ENCODE peak calls at places on chromosomes 7 and 10, in six cellular contexts. One of them, this sample, is unnamed.

GRCh38 chr7:39950473-39951155 is 558 bp downstream of the CDK13 start:
- DNase-seq in mesothelial cell of epicardium: peak; percentile 31
- DNase-seq in body of pancreas: peak; percentile 50
- DNase-seq in Calu3: peak; percentile 69
- DNase-seq in epithelial cell of esophagus: peak; percentile 53
- DNase-seq in fibroblast of lung: peak; percentile 48
- DNase-seq in this sample: peak; percentile 72

GRCh38 chr10:101230185-101230917 is 1.1 kb upstream of the LBX1 start:
- DNase-seq in Calu3: no peak
- DNase-seq in body of pancreas: no peak
- DNase-seq in mesothelial cell of epicardium: no peak
- DNase-seq in fibroblast of lung: no peak
- DNase-seq in epithelial cell of esophagus: no peak
- DNase-seq in this sample: no peak

GRCh38 chr7:85204061-85204460 is 17.2 kb upstream of the SEMA3D start:
- DNase-seq in mesothelial cell of epicardium: no peak
- DNase-seq in body of pancreas: no peak
- DNase-seq in epithelial cell of esophagus: no peak
- DNase-seq in Calu3: no peak
- DNase-seq in fibroblast of lung: no peak
- DNase-seq in this sample: no peak

GRCh38 chr7:28280516-28280915 is 99.9 kb upstream of the JAZF1 start:
- DNase-seq in Calu3: no peak
- DNase-seq in mesothelial cell of epicardium: no peak
- DNase-seq in body of pancreas: no peak
- DNase-seq in fibroblast of lung: no peak
- DNase-seq in epithelial cell of esophagus: no peak
- DNase-seq in this sample: no peak

GRCh38 chr10:90751107-90751997 is 106.5 kb downstream of the HTR7 start:
- DNase-seq in body of pancreas: peak; percentile 48
- DNase-seq in Calu3: peak; percentile 46
- DNase-seq in mesothelial cell of epicardium: no peak
- DNase-seq in fibroblast of lung: peak; percentile 38
- DNase-seq in epithelial cell of esophagus: peak; percentile 70
- DNase-seq in this sample: no peak

GRCh38 chr10:6621536-6621935 is 41.5 kb upstream of the PRKCQ start:
- DNase-seq in epithelial cell of esophagus: peak; percentile 45
- DNase-seq in mesothelial cell of epicardium: no peak
- DNase-seq in Calu3: no peak
- DNase-seq in fibroblast of lung: peak; percentile 35
- DNase-seq in body of pancreas: no peak
- DNase-seq in this sample: no peak

GRCh38 chr7:39910108-39910869 is 39.8 kb upstream of the CDK13 start:
- DNase-seq in fibroblast of lung: peak; percentile 39
- DNase-seq in Calu3: peak; percentile 47
- DNase-seq in body of pancreas: no peak
- DNase-seq in epithelial cell of esophagus: no peak
- DNase-seq in mesothelial cell of epicardium: no peak
- DNase-seq in this sample: no peak

GRCh38 chr7:50155755-50156154 is 62.7 kb upstream of the ZPBP start:
- DNase-seq in body of pancreas: no peak
- DNase-seq in Calu3: no peak
- DNase-seq in mesothelial cell of epicardium: no peak
- DNase-seq in epithelial cell of esophagus: no peak
- DNase-seq in fibroblast of lung: no peak
- DNase-seq in this sample: no peak

GRCh38 chr7:80499350-80499955 is 12.4 kb downstream of the GNAT3 start:
- DNase-seq in mesothelial cell of epicardium: no peak
- DNase-seq in fibroblast of lung: peak; percentile 96
- DNase-seq in Calu3: peak; percentile 50
- DNase-seq in body of pancreas: peak; percentile 46
- DNase-seq in epithelial cell of esophagus: peak; percentile 96
- DNase-seq in this sample: no peak

GRCh38 chr10:27611209-27611608 is 107.1 kb downstream of the RAB18 start:
- DNase-seq in fibroblast of lung: peak; percentile 22
- DNase-seq in mesothelial cell of epicardium: no peak
- DNase-seq in epithelial cell of esophagus: peak; percentile 40
- DNase-seq in Calu3: no peak
- DNase-seq in body of pancreas: no peak
- DNase-seq in this sample: no peak

GRCh38 chr7:76333388-76334101 is 25.2 kb downstream of the YWHAG start:
- DNase-seq in epithelial cell of esophagus: no peak
- DNase-seq in mesothelial cell of epicardium: no peak
- DNase-seq in fibroblast of lung: no peak
- DNase-seq in body of pancreas: peak; percentile 50
- DNase-seq in Calu3: no peak
- DNase-seq in this sample: no peak

GRCh38 chr7:2190531-2190930 is 42.2 kb downstream of the MAD1L1 start:
- DNase-seq in epithelial cell of esophagus: peak; percentile 31
- DNase-seq in Calu3: no peak
- DNase-seq in mesothelial cell of epicardium: no peak
- DNase-seq in body of pancreas: no peak
- DNase-seq in fibroblast of lung: peak; percentile 92
- DNase-seq in this sample: no peak

GRCh38 chr7:149735779-149736477 is 37.5 kb downstream of the ZNF467 start:
- DNase-seq in epithelial cell of esophagus: no peak
- DNase-seq in body of pancreas: no peak
- DNase-seq in fibroblast of lung: no peak
- DNase-seq in mesothelial cell of epicardium: no peak
- DNase-seq in Calu3: no peak
- DNase-seq in this sample: no peak

GRCh38 chr10:47253651-47254375 is 46.2 kb upstream of the GDF10 start:
- DNase-seq in mesothelial cell of epicardium: no peak
- DNase-seq in fibroblast of lung: peak; percentile 67
- DNase-seq in epithelial cell of esophagus: no peak
- DNase-seq in Calu3: no peak
- DNase-seq in body of pancreas: peak; percentile 72
- DNase-seq in this sample: no peak

GRCh38 chr10:89516149-89516832 is 19.1 kb downstream of the SLC16A12 start:
- DNase-seq in body of pancreas: peak; percentile 85
- DNase-seq in fibroblast of lung: peak; percentile 97
- DNase-seq in mesothelial cell of epicardium: peak; percentile 64
- DNase-seq in Calu3: peak; percentile 52
- DNase-seq in epithelial cell of esophagus: peak; percentile 93
- DNase-seq in this sample: no peak

GRCh38 chr7:42338231-42339222 is 101.5 kb upstream of the GLI3 start:
- DNase-seq in epithelial cell of esophagus: peak; percentile 18
- DNase-seq in fibroblast of lung: peak; percentile 55
- DNase-seq in Calu3: no peak
- DNase-seq in mesothelial cell of epicardium: no peak
- DNase-seq in body of pancreas: peak; percentile 10
- DNase-seq in this sample: no peak

GRCh38 chr7:106737202-106737562 is 76.2 kb upstream of the CCDC71L start:
- DNase-seq in fibroblast of lung: peak; percentile 45
- DNase-seq in mesothelial cell of epicardium: no peak
- DNase-seq in Calu3: peak; percentile 4
- DNase-seq in epithelial cell of esophagus: peak; percentile 47
- DNase-seq in body of pancreas: no peak
- DNase-seq in this sample: no peak
- TF ChIP-seq CTCF in fibroblast of lung: peak; percentile 42
- TF ChIP-seq CTCF in mesothelial cell of epicardium: no peak
- TF ChIP-seq CTCF in Calu3: no peak
- TF ChIP-seq CTCF in epithelial cell of esophagus: peak; percentile 31
- TF ChIP-seq CTCF in body of pancreas: peak; percentile 14
- TF ChIP-seq CTCF in this sample: peak; percentile 44

DNA sequence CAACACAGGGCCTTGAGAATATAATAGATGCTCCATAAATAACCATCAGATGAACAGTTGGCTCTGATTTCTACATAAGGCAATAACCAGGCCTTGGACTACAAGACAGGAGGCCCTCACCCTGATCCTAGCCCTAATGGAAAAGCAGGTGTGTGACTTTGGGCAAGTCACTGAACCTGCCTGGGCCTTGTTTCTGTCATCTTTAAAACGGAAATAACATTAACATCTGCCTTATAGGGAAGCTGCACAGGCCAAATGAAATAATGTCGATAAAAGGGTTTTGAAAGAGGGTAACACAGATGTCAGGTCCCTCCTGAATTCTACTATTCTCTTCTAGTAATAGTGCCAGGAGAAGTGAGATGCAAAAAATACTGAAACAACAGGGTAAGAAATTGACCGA is 20.7 kb downstream of the PIK3AP1 start:
- DNase-seq in epithelial cell of esophagus: no peak
- DNase-seq in body of pancreas: no peak
- DNase-seq in Calu3: no peak
- DNase-seq in mesothelial cell of epicardium: no peak
- DNase-seq in fibroblast of lung: no peak
- DNase-seq in this sample: no peak
- TF ChIP-seq CTCF in epithelial cell of esophagus: no peak
- TF ChIP-seq CTCF in body of pancreas: no peak
- TF ChIP-seq CTCF in Calu3: no peak
- TF ChIP-seq CTCF in mesothelial cell of epicardium: no peak
- TF ChIP-seq CTCF in fibroblast of lung: no peak
- TF ChIP-seq CTCF in this sample: no peak

DNA sequence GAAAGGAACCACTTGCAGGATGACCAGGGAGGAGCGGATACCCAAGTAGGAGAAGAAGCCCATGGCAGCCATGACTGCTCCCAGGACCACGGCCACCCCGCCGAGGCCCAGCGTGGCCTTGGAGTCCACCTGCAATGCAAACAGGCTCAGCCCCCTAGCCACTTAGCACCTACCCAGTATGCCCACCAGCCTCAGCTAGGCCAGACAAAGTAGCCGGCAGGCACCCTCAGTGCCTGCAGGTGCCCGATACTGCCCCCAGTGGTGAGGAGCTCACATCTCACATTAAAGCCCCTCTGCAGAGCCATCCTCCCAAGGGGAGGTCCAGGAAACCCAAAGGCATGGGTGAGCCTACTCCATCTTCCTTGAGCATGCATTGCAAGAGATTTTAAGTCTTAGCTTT is 6.6 kb downstream of the NPC1L1 start:
- DNase-seq in epithelial cell of esophagus: peak; percentile 40
- DNase-seq in mesothelial cell of epicardium: no peak
- DNase-seq in fibroblast of lung: no peak
- DNase-seq in body of pancreas: peak; percentile 33
- DNase-seq in Calu3: peak; percentile 72
- DNase-seq in this sample: no peak
- TF ChIP-seq CTCF in epithelial cell of esophagus: peak; percentile 57
- TF ChIP-seq CTCF in mesothelial cell of epicardium: no peak
- TF ChIP-seq CTCF in fibroblast of lung: peak; percentile 53
- TF ChIP-seq CTCF in body of pancreas: peak; percentile 36
- TF ChIP-seq CTCF in Calu3: peak; percentile 75
- TF ChIP-seq CTCF in this sample: peak; percentile 77

GRCh38 chr10:52346394-52347326 is 32.6 kb downstream of the DKK1 start:
- DNase-seq in epithelial cell of esophagus: no peak
- DNase-seq in mesothelial cell of epicardium: no peak
- DNase-seq in body of pancreas: no peak
- DNase-seq in Calu3: no peak
- DNase-seq in fibroblast of lung: no peak
- DNase-seq in this sample: no peak
- TF ChIP-seq CTCF in epithelial cell of esophagus: no peak
- TF ChIP-seq CTCF in mesothelial cell of epicardium: no peak
- TF ChIP-seq CTCF in body of pancreas: no peak
- TF ChIP-seq CTCF in Calu3: no peak
- TF ChIP-seq CTCF in fibroblast of lung: no peak
- TF ChIP-seq CTCF in this sample: no peak

DNA sequence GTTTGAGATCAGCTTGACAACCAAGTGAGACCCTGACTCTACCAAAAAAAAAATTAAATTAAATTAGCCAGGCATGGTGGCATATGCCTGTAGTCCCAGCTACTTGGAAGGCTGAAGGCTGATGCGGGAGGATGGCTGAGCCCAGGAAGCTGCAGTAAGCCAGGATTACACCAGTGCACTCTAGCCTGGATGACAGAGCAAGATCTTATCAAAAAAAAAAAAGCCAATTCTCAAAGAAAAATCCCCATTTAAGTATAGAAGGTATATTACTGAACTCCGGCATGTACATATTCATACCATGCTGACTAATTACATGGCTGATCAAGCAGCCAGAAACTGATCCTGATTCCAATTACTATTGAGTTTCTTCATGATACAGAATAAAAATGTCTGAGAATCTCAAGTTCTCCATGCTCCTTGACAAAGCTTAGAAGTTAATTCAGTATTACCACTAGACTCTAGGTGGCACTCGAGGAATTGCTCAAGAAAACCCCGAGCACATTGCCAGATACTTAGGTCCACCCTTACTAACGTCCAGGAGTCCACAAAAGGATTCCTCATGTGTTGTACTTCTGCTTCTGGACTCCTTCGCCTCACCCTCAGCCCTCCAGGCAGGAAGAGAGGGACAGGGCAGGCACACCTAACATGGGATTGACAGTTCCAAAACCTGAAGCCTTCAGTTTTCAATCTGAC is 148.9 kb downstream of the PARD3 start:
- DNase-seq in fibroblast of lung: peak; percentile 92
- DNase-seq in epithelial cell of esophagus: peak; percentile 94
- DNase-seq in mesothelial cell of epicardium: no peak
- DNase-seq in body of pancreas: peak; percentile 70
- DNase-seq in Calu3: peak; percentile 54
- DNase-seq in this sample: no peak
- TF ChIP-seq CTCF in fibroblast of lung: peak; percentile 70
- TF ChIP-seq CTCF in epithelial cell of esophagus: peak; percentile 66
- TF ChIP-seq CTCF in mesothelial cell of epicardium: peak; percentile 34
- TF ChIP-seq CTCF in body of pancreas: peak; percentile 43
- TF ChIP-seq CTCF in Calu3: no peak
- TF ChIP-seq CTCF in this sample: peak; percentile 70

DNA sequence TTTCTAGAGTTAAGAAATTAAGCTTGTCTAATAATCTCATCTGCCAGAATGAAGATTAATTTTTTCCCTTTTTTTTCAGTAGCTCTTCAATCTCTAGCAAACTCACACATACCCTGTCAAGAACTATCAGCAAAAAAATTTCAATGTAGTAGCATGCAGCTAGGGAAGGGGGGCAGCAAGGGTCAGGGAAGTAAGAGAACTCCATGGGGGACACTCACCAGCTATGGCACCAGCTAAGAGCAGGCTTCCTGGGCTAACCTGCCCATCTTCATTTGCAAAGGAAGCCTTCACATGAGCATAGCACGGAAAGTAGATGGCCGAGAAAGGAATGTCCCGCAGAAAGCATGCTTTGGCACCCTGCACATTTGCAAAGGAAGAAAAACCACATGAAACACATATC is 190.4 kb downstream of the SLC25A13 start:
- DNase-seq in mesothelial cell of epicardium: no peak
- DNase-seq in fibroblast of lung: no peak
- DNase-seq in epithelial cell of esophagus: no peak
- DNase-seq in body of pancreas: no peak
- DNase-seq in Calu3: no peak
- DNase-seq in this sample: no peak
- TF ChIP-seq CTCF in mesothelial cell of epicardium: no peak
- TF ChIP-seq CTCF in fibroblast of lung: no peak
- TF ChIP-seq CTCF in epithelial cell of esophagus: no peak
- TF ChIP-seq CTCF in body of pancreas: no peak
- TF ChIP-seq CTCF in Calu3: no peak
- TF ChIP-seq CTCF in this sample: no peak

DNA sequence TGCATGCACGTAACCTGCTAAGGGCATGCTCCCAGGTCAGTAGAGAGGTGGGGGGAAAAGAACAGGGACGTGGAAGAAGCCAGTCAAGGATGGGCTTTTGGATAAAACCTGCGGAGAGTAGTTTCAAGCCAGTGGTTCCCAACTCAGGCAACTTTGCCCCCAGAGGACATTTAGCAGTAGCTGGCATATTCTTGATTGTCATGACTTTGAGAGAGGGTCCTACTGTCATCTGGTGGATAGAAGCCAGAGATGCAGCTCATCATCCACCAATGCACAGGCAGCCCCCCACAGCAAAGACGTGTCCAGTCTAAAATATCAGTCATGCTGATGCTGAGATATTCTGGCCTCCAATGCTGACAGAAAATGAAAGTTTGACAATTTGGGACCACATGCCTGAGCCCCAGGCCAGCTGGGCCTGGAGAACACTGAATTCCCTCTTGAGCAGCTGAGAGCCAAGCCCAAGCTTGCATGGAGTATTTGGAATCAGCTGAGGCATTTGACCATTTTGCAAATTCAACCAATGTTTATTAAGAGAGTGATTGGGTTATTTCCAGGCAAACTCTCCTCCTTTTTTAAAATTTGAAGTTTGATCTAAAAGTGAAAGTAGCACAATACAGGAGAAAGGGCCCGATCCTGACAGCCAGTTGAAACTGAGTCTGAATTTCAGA is 110.0 kb upstream of the C7orf33 start:
- DNase-seq in Calu3: no peak
- DNase-seq in epithelial cell of esophagus: no peak
- DNase-seq in body of pancreas: no peak
- DNase-seq in fibroblast of lung: no peak
- DNase-seq in mesothelial cell of epicardium: no peak
- DNase-seq in this sample: no peak
- TF ChIP-seq CTCF in Calu3: no peak
- TF ChIP-seq CTCF in epithelial cell of esophagus: no peak
- TF ChIP-seq CTCF in body of pancreas: no peak
- TF ChIP-seq CTCF in fibroblast of lung: no peak
- TF ChIP-seq CTCF in mesothelial cell of epicardium: no peak
- TF ChIP-seq CTCF in this sample: peak; percentile 32

This sample was measured in type B pancreatic cell.